ENCODE peak calls at places on chromosomes 5 and 9, in five cellular contexts. O is HepG2, P is HCT116, K is K562, U is H1. E is an unnamed sample. For H3K79me2, the result is how much of the 10 kb centered on the place peaks cover.

GRCh38 chr5:148374693-148375360 is 8.9 kb upstream of the FBXO38 start:
- DNase-seq in O (peak), P (peak), K (peak), U (peak), E (no peak)

GRCh38 chr9:81317939-81318338 is 371.4 kb downstream of the TLE1 start:
- DNase-seq in O (no peak), P (no peak), K (no peak), U (no peak), E (no peak)

GRCh38 chr5:142915840-142916424 is 145.8 kb downstream of the ARHGAP26 start:
- DNase-seq in O (peak), P (no peak), K (peak), U (peak), E (peak)

GRCh38 chr5:157365732-157366131 is 94.3 kb upstream of the NIPAL4 start:
- DNase-seq in O (no peak), P (no peak), K (no peak), U (no peak), E (no peak)

GRCh38 chr9:113863345-113863744 is 12.8 kb upstream of the ZNF618 start:
- DNase-seq in O (no peak), P (no peak), K (no peak), U (no peak), E (no peak)

GRCh38 chr5:60229786-60230185 is 336.3 kb upstream of the PDE4D start:
- DNase-seq in O (no peak), P (no peak), K (no peak), U (no peak), E (no peak)

GRCh38 chr5:136467632-136468031 is 102.3 kb upstream of the TRPC7 start:
- DNase-seq in O (no peak), P (no peak), K (no peak), U (no peak), E (no peak)

GRCh38 chr5:180116441-180117377 is 45.1 kb upstream of the RNF130 start:
- DNase-seq in O (peak), P (no peak), K (no peak), U (no peak), E (no peak)

GRCh38 chr5:127307868-127308267 is 17.3 kb downstream of the MEGF10 start:
- DNase-seq in O (no peak), P (no peak), K (no peak), U (no peak), E (no peak)

GRCh38 chr9:78777747-78778146 is 480.8 kb downstream of the PSAT1 start:
- DNase-seq in O (no peak), P (no peak), K (no peak), U (no peak), E (no peak)

GRCh38 chr5:133119233-133119711 is 67.5 kb downstream of the HSPA4 start:
- DNase-seq in O (no peak), P (no peak), K (no peak), U (no peak), E (no peak)

GRCh38 chr9:123081824-123082223 is 48.4 kb downstream of the GPR21 start:
- DNase-seq in O (peak), P (peak), K (peak), U (no peak), E (peak)

GRCh38 chr5:64557911-64558310 is 52.1 kb downstream of the RGS7BP start:
- DNase-seq in O (no peak), P (no peak), K (no peak), U (no peak), E (no peak)

GRCh38 chr5:152072076-152072475 is 147.4 kb upstream of the GLRA1 start:
- DNase-seq in O (no peak), P (no peak), K (no peak), U (no peak), E (no peak)

GRCh38 chr5:140083650-140084049 is 30.3 kb upstream of the PURA start:
- DNase-seq in O (no peak), P (no peak), K (no peak), U (no peak), E (no peak)

GRCh38 chr5:141199359-141200235 is at the start of gene PCDHB11:
- DNase-seq in O (peak), P (no peak), K (no peak), U (no peak), E (no peak)

GRCh38 chr5:126339215-126339805 is 83.9 kb upstream of the GRAMD2B start:
- DNase-seq in O (peak), P (peak), K (peak), U (no peak), E (no peak)

GRCh38 chr5:135578685-135579341 is at the start of gene CXCL14:
- DNase-seq in O (no peak), P (no peak), K (no peak), U (no peak), E (no peak)

GRCh38 chr5:79235222-79235577 is 731 bp upstream of the JMY start:
- DNase-seq in O (peak), P (no peak), K (no peak), U (no peak), E (no peak)

GRCh38 chr9:95250462-95251058 is 66.9 kb downstream of the FANCC start:
- DNase-seq in O (no peak), P (no peak), K (no peak), U (no peak), E (no peak)

GRCh38 chr5:159022178-159022556 is 77.5 kb downstream of the EBF1 start:
- DNase-seq in O (no peak), P (no peak), K (no peak), U (no peak), E (no peak)

GRCh38 chr9:93812410-93812668 is 142.8 kb downstream of the BARX1 start:
- DNase-seq in O (no peak), P (no peak), K (no peak), U (no peak), E (no peak)

GRCh38 chr9:37126214-37126788 is 5.9 kb downstream of the ZCCHC7 start:
- DNase-seq in O (no peak), P (no peak), K (no peak), U (no peak), E (no peak)

GRCh38 chr5:171706736-171707440 is 78.7 kb upstream of the SMIM23 start:
- DNase-seq in O (no peak), P (no peak), K (no peak), U (no peak), E (no peak)

DNA sequence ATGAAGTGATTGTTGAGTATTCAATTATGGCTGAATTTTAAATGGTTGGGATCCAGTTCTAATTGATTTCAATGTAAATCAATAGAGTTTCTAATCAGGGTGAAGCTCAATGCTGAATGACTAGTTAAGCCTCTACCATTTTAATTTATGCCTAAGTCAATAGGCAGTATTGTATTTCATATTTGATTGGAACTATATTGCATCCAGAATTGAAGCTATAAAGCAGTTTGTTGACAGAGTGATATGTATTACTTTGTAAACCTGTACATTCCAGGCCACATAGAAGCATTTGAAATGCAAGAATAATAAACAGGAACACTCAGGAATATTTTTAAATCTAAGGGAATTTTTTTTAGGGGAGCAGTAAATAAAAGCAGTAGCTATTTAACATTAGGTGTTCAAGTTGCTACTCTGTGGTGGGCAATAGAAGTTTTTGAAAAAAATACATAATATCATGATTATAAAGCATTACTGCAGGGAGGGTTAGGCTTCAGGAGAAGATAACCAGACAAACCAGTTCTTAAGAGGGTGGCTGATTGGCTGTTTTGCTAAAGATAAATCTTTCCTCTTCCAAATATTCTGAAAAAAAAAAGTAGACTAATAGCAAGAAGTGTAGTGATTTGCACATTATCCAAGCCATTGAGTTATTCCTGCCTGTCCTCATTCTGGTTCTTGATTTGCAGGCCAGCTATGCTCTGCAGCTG is 492.0 kb upstream of the MEF2C start:
- DNase-seq in O (no peak), P (no peak), K (no peak), U (no peak), E (no peak)
- H3K79me2 ChIP-seq in O (under half), P (under half), K (under half), U (under half), E (under half)

DNA sequence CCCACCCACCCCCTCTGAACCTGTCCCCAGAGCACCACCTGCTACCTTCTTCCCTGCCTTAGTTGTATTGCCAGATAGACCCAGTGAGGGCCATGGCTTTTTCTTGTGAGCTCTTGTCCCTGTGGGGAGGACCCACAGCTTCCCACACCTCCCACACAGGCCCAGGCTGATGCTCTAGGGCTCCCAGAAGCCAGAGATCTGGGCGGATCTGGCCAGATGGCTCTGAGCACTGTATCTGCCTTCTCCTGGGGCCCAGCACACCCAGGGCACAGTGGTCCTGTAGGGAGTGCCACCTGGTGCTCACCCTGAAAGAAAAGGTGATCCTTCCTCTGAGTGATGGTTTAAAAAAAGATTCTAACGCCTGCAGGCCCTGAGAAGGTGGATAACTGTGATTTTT is 131.7 kb downstream of the DAB2IP start:
- DNase-seq in O (no peak), P (no peak), K (no peak), U (no peak), E (no peak)
- TF ChIP-seq ZNF274 in O (no peak), P (no peak), K (no peak), U (no peak), E (no peak)

GRCh38 chr9:71746753-71747115 is 21.6 kb downstream of the CEMIP2 start:
- DNase-seq in O (no peak), P (no peak), K (no peak), U (no peak), E (no peak)
- H3K79me2 ChIP-seq in O (under half), P (under half), K (under half), U (under half), E (under half)

GRCh38 chr5:93078082-93079038 is 502.7 kb downstream of the NR2F1-AS1 start:
- DNase-seq in O (peak), P (peak), K (no peak), U (no peak), E (peak)

GRCh38 chr5:93079046-93079445 is 502.0 kb downstream of the NR2F1-AS1 start:
- DNase-seq in O (peak), P (no peak), K (no peak), U (no peak), E (no peak)

GRCh38 chr5:93076566-93076965 is 504.5 kb downstream of the NR2F1-AS1 start:
- DNase-seq in O (no peak), P (no peak), K (no peak), U (no peak), E (no peak)

GRCh38 chr5:93073547-93073946 is 507.5 kb downstream of the NR2F1-AS1 start:
- DNase-seq in O (no peak), P (no peak), K (no peak), U (no peak), E (no peak)

GRCh38 chr5:93076096-93076495 is 504.9 kb downstream of the NR2F1-AS1 start:
- DNase-seq in O (no peak), P (no peak), K (no peak), U (no peak), E (no peak)
- TF ChIP-seq ZNF274 in O (no peak), P (no peak), K (no peak), U (no peak), E (no peak)

E was measured in GM12878.